ENCODE peak calls at places on chromosomes 1 and 21, in eight cellular contexts. W, K, X, Z, N, L, J and U are unnamed samples.

GRCh38 chr1:156823210-156823790 is 6.7 kb upstream of the SH2D2A start:
- DNase-seq in W (no peak), K (no peak), X (no peak), Z (no peak), N (no peak), L (no peak), J (no peak), U (no peak)

GRCh38 chr1:222794656-222795474 is 20.0 kb upstream of the DISP1 start:
- DNase-seq in W (no peak), K (peak; percentile 71), X (no peak), Z (no peak), N (no peak), L (no peak), J (no peak), U (no peak)

GRCh38 chr1:155133799-155134281 is 1.8 kb upstream of the SLC50A1 start:
- DNase-seq in W (no peak), K (peak; percentile 87), X (no peak), Z (no peak), N (no peak), L (peak; percentile 71), J (no peak), U (no peak)

GRCh38 chr21:14712121-14712520 is 166.0 kb upstream of the SAMSN1 start:
- DNase-seq in W (no peak), K (no peak), X (no peak), Z (peak; percentile 18), N (no peak), L (no peak), J (no peak), U (no peak)

GRCh38 chr1:17236779-17237601 is 11.9 kb upstream of the PADI3 start:
- DNase-seq in W (peak; percentile 83), K (peak; percentile 90), X (peak; percentile 85), Z (peak; percentile 88), N (peak; percentile 91), L (peak; percentile 95), J (peak; percentile 90), U (peak; percentile 87)

GRCh38 chr1:176517484-176517883 is 54.5 kb downstream of the PAPPA2 start:
- DNase-seq in W (no peak), K (no peak), X (no peak), Z (no peak), N (no peak), L (no peak), J (no peak), U (no peak)

GRCh38 chr1:90708236-90708786 is 8.8 kb downstream of the BARHL2 start:
- DNase-seq in W (no peak), K (no peak), X (no peak), Z (no peak), N (no peak), L (no peak), J (no peak), U (no peak)

GRCh38 chr1:222124602-222125001 is 382.7 kb upstream of the DUSP10 start:
- DNase-seq in W (no peak), K (no peak), X (no peak), Z (no peak), N (no peak), L (no peak), J (no peak), U (no peak)

GRCh38 chr1:198465201-198466144 is 75.0 kb downstream of the ATP6V1G3 start:
- DNase-seq in W (peak; percentile 20), K (no peak), X (no peak), Z (peak; percentile 74), N (no peak), L (no peak), J (no peak), U (no peak)

GRCh38 chr1:100077525-100077924 is 55.2 kb downstream of the SASS6 start:
- DNase-seq in W (no peak), K (no peak), X (no peak), Z (peak; percentile 29), N (no peak), L (no peak), J (no peak), U (no peak)

GRCh38 chr1:41721039-41721438 is 197.7 kb downstream of the HIVEP3 start:
- DNase-seq in W (no peak), K (no peak), X (no peak), Z (no peak), N (no peak), L (no peak), J (no peak), U (no peak)

GRCh38 chr1:2194319-2194897 is at the start of gene FAAP20:
- DNase-seq in W (peak; percentile 32), K (no peak), X (no peak), Z (peak; percentile 76), N (no peak), L (no peak), J (no peak), U (no peak)

GRCh38 chr21:15638856-15639549 is 90.8 kb upstream of the USP25 start:
- DNase-seq in W (no peak), K (peak; percentile 73), X (no peak), Z (peak; percentile 48), N (no peak), L (no peak), J (peak; percentile 86), U (no peak)

GRCh38 chr1:96400074-96400473 is 321.5 kb upstream of the PTBP2 start:
- DNase-seq in W (no peak), K (no peak), X (no peak), Z (no peak), N (no peak), L (no peak), J (no peak), U (no peak)

GRCh38 chr1:194829492-194829891 is 1643.1 kb upstream of the B3GALT2 start:
- DNase-seq in W (no peak), K (no peak), X (no peak), Z (no peak), N (no peak), L (no peak), J (no peak), U (no peak)

GRCh38 chr1:228875741-228876140 is 140.5 kb downstream of the RHOU start:
- DNase-seq in W (no peak), K (no peak), X (no peak), Z (peak; percentile 46), N (no peak), L (peak; percentile 22), J (no peak), U (no peak)

DNA sequence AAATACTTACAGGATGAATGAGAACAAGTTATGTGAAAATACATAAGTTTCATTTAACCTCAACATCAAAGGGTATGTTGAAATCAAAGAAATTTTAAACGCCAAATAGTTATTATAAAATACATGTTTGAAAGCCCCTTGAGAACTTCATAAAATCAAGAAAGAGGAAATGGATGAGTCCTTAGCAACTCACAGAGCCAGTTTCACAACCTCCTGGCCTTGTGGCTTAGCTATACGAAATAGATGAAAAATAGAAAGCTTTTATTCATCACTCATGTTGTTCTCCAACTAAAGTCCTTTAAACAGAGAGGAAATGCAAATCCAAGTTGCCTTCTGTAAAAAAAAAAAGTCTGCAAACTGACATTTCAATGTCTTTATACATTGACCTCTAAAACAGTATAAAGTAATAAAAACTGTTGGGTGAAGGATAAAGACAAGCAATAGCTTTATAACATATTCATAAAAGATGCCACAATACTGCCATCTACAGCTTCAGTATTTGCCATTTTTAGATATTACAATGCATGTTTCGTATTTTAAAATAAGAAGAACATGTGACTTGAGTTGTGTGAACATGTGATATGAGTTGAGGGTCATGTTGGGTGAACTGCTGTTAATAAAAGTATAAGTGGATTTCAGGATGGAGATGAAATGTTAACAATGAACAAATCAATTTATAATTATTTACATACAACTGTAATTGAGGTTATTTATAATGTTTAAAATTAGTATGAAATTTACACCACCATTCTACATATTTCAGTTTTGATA is 847.7 kb downstream of the MRPL39 start:
- DNase-seq in W (no peak), K (no peak), X (no peak), Z (no peak), N (no peak), L (no peak), J (no peak), U (no peak)
- H3K9me3 ChIP-seq in W (no peaks in the 10 kb centered on the region), K (no peaks in the 10 kb centered on the region), X (no peaks in the 10 kb centered on the region), Z (no peaks in the 10 kb centered on the region), N (no peaks in the 10 kb centered on the region), L (no peaks in the 10 kb centered on the region), J (no peaks in the 10 kb centered on the region), U (no peaks in the 10 kb centered on the region)

GRCh38 chr1:174324939-174325338 is 122.8 kb upstream of the GPR52 start:
- DNase-seq in W (no peak), K (no peak), X (no peak), Z (no peak), N (no peak), L (no peak), J (no peak), U (no peak)
- H3K9me3 ChIP-seq in W (peaks cover 13% of the 10 kb centered on the region), K (no peaks in the 10 kb centered on the region), X (no peaks in the 10 kb centered on the region), Z (peaks cover 3% of the 10 kb centered on the region), N (peaks cover 11% of the 10 kb centered on the region), L (peaks cover 68% of the 10 kb centered on the region), J (no peaks in the 10 kb centered on the region), U (peaks cover 34% of the 10 kb centered on the region)

GRCh38 chr1:227709451-227709850 is 25.7 kb downstream of the JMJD4 start:
- DNase-seq in W (no peak), K (no peak), X (no peak), Z (no peak), N (no peak), L (no peak), J (no peak), U (no peak)
- H3K9me3 ChIP-seq in W (peaks cover 35% of the 10 kb centered on the region), K (no peaks in the 10 kb centered on the region), X (peaks cover 11% of the 10 kb centered on the region), Z (no peaks in the 10 kb centered on the region), N (peaks cover 3% of the 10 kb centered on the region), L (peaks cover 68% of the 10 kb centered on the region), J (no peaks in the 10 kb centered on the region), U (no peaks in the 10 kb centered on the region)

DNA sequence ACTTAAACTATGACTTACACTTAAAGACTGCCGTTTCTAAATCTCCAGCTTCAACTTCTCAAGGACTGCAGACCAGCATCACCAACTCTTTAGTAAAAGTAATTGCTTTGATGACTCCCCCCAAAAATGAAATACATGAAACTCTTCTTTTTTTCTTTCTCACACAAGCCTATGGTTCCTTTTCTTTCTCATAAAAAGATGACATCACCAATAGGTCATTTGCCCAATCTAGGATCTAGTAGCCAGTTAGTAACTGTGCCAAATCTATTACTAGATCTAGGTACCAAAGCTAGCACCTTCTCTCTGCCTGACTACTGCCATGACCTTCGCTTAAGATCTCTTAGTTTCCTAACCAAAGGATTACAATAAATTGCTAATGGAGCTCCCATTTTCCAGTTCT is 1266.0 kb upstream of the ADGRL4 start:
- DNase-seq in W (no peak), K (no peak), X (no peak), Z (no peak), N (no peak), L (no peak), J (no peak), U (no peak)
- H3K9me3 ChIP-seq in W (no peaks in the 10 kb centered on the region), K (no peaks in the 10 kb centered on the region), X (no peaks in the 10 kb centered on the region), Z (no peaks in the 10 kb centered on the region), N (no peaks in the 10 kb centered on the region), L (no peaks in the 10 kb centered on the region), J (no peaks in the 10 kb centered on the region), U (peaks cover 7% of the 10 kb centered on the region)

DNA sequence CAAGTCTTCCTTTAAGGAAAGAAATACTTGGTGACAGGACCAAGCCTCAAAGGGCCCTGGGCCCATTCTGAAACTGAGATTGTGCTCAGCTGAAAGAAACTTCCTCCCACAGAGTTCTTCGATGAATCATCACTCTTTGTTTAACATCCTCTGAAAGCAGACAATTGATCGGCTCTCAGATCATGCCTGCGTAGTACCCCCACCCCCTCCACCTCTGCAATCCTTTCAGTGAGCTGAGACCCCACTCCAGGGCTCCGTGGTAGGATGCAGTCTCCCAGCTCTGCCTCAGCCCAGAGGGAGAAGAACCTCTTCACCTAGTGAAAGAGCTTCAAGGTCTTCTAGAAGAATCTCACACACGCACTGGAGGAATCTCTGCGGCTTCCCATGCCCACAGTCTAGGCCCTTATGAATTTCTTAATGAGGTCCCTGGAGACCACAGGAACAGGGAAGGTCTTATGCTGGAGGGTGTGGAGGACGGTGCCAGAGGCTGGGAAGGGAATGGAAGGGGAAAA is 104.9 kb upstream of the SOD1 start:
- DNase-seq in W (no peak), K (no peak), X (no peak), Z (peak; percentile 61), N (no peak), L (no peak), J (no peak), U (peak; percentile 12)
- H3K9me3 ChIP-seq in W (no peaks in the 10 kb centered on the region), K (no peaks in the 10 kb centered on the region), X (no peaks in the 10 kb centered on the region), Z (no peaks in the 10 kb centered on the region), N (no peaks in the 10 kb centered on the region), L (no peaks in the 10 kb centered on the region), J (no peaks in the 10 kb centered on the region), U (no peaks in the 10 kb centered on the region)

GRCh38 chr1:247146671-247147070 is 25.1 kb downstream of the ZNF124 start:
- DNase-seq in W (no peak), K (no peak), X (no peak), Z (no peak), N (no peak), L (no peak), J (no peak), U (no peak)
- H3K9me3 ChIP-seq in W (peaks cover 92% of the 10 kb centered on the region), K (peaks cover 12% of the 10 kb centered on the region), X (peaks cover 28% of the 10 kb centered on the region), Z (no peaks in the 10 kb centered on the region), N (peaks cover 25% of the 10 kb centered on the region), L (peaks cover 100% of the 10 kb centered on the region), J (no peaks in the 10 kb centered on the region), U (peaks cover 88% of the 10 kb centered on the region)